ENCODE peak calls at places on chromosomes 4 and X, in four cellular contexts. N is cardiac muscle cell; T is CD8-positive, alpha-beta T cell; Z is upper lobe of left lung. Y is an unnamed sample.

GRCh38 chr4:36187723-36188333 is 56.5 kb downstream of the ARAP2 start:
- DNase-seq in N (peak; percentile 29), T (no peak), Z (no peak), Y (no peak)

GRCh38 chr4:69640289-69640688 is 847 bp upstream of the UGT2A2 start:
- DNase-seq in T (no peak), Z (no peak), N (no peak), Y (no peak)

GRCh38 chr4:100208459-100208858 is 18.2 kb upstream of the DDIT4L start:
- DNase-seq in T (no peak), N (no peak), Z (no peak), Y (no peak)

GRCh38 chr4:107896158-107896645 is 35.1 kb upstream of the CYP2U1 start:
- DNase-seq in N (no peak), Z (no peak), T (no peak), Y (no peak)

GRCh38 chrX:24113161-24113560 is 36.4 kb upstream of the ZFX start:
- DNase-seq in N (no peak), Z (no peak), T (no peak), Y (no peak)

GRCh38 chrX:46444011-46444410 is 101.2 kb downstream of the ZNF674 start:
- DNase-seq in N (peak; percentile 5), Z (no peak), T (no peak), Y (no peak)

GRCh38 chr4:159042097-159042605 is 60.7 kb upstream of the RAPGEF2 start:
- DNase-seq in T (no peak), N (peak; percentile 64), Z (no peak), Y (no peak)

GRCh38 chrX:46727445-46727844 is 31.5 kb downstream of the SLC9A7 start:
- DNase-seq in Z (no peak), N (no peak), T (no peak), Y (no peak)

GRCh38 chrX:41024755-41025154 is 60.5 kb upstream of the USP9X start:
- DNase-seq in T (no peak), N (no peak), Z (no peak), Y (no peak)

GRCh38 chr4:134668237-134668636 is 466.6 kb upstream of the PABPC4L start:
- DNase-seq in T (no peak), Z (no peak), N (no peak), Y (no peak)

GRCh38 chr4:131609039-131609438 is 1540.1 kb upstream of the PCDH10 start:
- DNase-seq in N (no peak), T (no peak), Z (no peak), Y (no peak)

GRCh38 chrX:134761788-134762187 is 103.5 kb upstream of the PLAC1 start:
- DNase-seq in T (no peak), Z (no peak), N (peak; percentile 29), Y (no peak)

GRCh38 chrX:108399427-108400165 is 38.6 kb downstream of the COL4A6 start:
- DNase-seq in Z (no peak), N (no peak), T (no peak), Y (no peak)

GRCh38 chr4:155704841-155705404 is 38.3 kb downstream of the GUCY1A1 start:
- DNase-seq in T (no peak), N (no peak), Z (no peak), Y (no peak)

GRCh38 chr4:137610960-137611359 is 78.7 kb upstream of the PCDH18 start:
- DNase-seq in N (peak; percentile 33), T (no peak), Z (no peak), Y (no peak)

GRCh38 chr4:87589531-87589930 is 18.8 kb upstream of the DSPP start:
- DNase-seq in N (no peak), T (no peak), Z (no peak), Y (no peak)

GRCh38 chrX:131746491-131746968 is 202.7 kb downstream of the OR13H1 start:
- DNase-seq in Z (no peak), N (no peak), T (no peak), Y (no peak)

GRCh38 chr4:40316782-40317635 is 18.1 kb upstream of the CHRNA9 start:
- DNase-seq in T (peak; percentile 67), Z (no peak), N (peak; percentile 73), Y (no peak)

GRCh38 chr4:7052923-7053715 is 9.9 kb downstream of the TADA2B start:
- DNase-seq in N (no peak), Z (no peak), T (no peak), Y (no peak)

GRCh38 chrX:143754183-143754582 is 33.6 kb upstream of the SPANXN2 start:
- DNase-seq in Z (no peak), T (no peak), N (no peak), Y (no peak)

GRCh38 chr4:170849969-170850368 is 760.2 kb upstream of the AADAT start:
- DNase-seq in T (no peak), N (no peak), Z (no peak), Y (no peak)

GRCh38 chrX:78199851-78200250 is 60.4 kb upstream of the TAF9B start:
- DNase-seq in Z (no peak), N (peak; percentile 3), T (no peak), Y (no peak)

GRCh38 chr4:23290656-23291055 is 597.9 kb downstream of the GBA3 start:
- DNase-seq in Z (no peak), N (no peak), T (no peak), Y (no peak)

GRCh38 chr4:137597751-137598493 is 65.6 kb upstream of the PCDH18 start:
- DNase-seq in N (no peak), Z (no peak), T (no peak), Y (no peak)

GRCh38 chrX:150348365-150348764 is 14.8 kb upstream of the MAMLD1 start:
- DNase-seq in Z (no peak), N (no peak), T (no peak), Y (no peak)

GRCh38 chrX:112654871-112655270 is 24.9 kb downstream of the LHFPL1 start:
- DNase-seq in T (no peak), N (no peak), Z (no peak), Y (no peak)

GRCh38 chrX:11239230-11239629 is 54.0 kb upstream of the AMELX start:
- DNase-seq in N (no peak), Z (no peak), T (no peak), Y (no peak)

GRCh38 chr4:176841730-176842129 is 49.0 kb upstream of the VEGFC start:
- DNase-seq in Z (no peak), N (no peak), T (no peak), Y (no peak)

GRCh38 chr4:98864560-98864959 is 64.4 kb downstream of the EIF4E start:
- DNase-seq in T (no peak), Z (no peak), N (no peak), Y (no peak)

GRCh38 chr4:139555705-139556070 is 331 bp downstream of the SETD7 start:
- DNase-seq in N (peak; percentile 42), T (no peak), Z (peak; percentile 92), Y (no peak)

GRCh38 chr4:125735107-125735506 is 420.4 kb downstream of the FAT4 start:
- DNase-seq in Z (no peak), N (peak; percentile 76), T (no peak), Y (no peak)

GRCh38 chrX:138378876-138379275 is 332.6 kb downstream of the FGF13 start:
- DNase-seq in N (no peak), T (no peak), Z (no peak), Y (no peak)

GRCh38 chrX:119206203-119206602 is 29.9 kb upstream of the PGRMC1 start:
- DNase-seq in N (no peak), T (no peak), Z (no peak), Y (no peak)

GRCh38 chrX:112636288-112636687 is 43.5 kb downstream of the LHFPL1 start:
- DNase-seq in T (no peak), N (no peak), Z (no peak), Y (no peak)

GRCh38 chrX:83630662-83631061 is 122.6 kb downstream of the POU3F4 start:
- DNase-seq in Z (peak; percentile 11), T (no peak), N (no peak), Y (no peak)

DNA sequence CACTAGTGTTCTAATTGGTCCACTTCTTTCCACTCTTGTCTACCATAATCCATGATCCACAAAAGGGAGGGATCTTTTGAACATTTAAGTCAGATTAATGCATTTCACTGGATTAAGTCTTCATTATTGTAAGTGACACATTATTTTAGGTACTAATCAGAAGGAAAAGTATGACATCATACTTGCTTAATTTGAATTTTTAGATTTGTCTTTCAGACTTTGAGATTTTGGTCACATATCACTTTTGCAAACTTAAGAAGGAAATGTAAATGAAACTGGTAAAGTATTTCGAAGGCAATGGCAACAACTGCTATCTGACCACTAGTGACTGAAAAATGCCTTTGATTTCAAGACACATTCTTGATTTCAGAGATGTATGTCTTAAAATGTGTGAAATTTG is 5.2 kb downstream of the MMRN1 start:
- DNase-seq in N (no peak), T (no peak), Z (no peak), Y (no peak)
- TF ChIP-seq CTCF in N (no peak), T (no peak), Z (no peak), Y (no peak)

GRCh38 chrX:71556026-71556425 is 22.2 kb upstream of the GCNA start:
- DNase-seq in Z (no peak), N (no peak), T (no peak), Y (no peak)

GRCh38 chrX:71563921-71564320 is 14.3 kb upstream of the GCNA start:
- DNase-seq in Z (no peak), N (no peak), T (no peak), Y (no peak)

DNA sequence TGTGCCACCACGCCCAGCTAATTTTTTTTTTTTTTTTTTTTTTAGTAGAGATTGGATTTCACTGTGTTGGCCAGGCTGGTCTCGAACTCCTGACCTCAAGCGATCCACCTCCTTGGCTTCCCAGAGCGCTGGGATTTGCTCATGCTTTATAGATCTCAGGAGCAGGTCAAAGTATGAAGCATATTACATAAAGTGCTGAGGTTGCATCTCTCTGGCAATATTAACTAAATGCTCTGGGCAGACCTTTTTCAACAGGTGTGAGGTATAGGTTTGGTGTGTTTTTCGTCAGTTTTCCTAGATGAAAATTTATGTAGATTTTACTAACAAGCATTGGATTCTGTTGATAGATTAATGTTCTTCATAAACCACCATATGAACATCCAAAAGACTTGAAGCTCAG is 19.3 kb upstream of the GCNA start:
- DNase-seq in Z (no peak), N (no peak), T (no peak), Y (no peak)
- H3K9me3 ChIP-seq in Z (no peaks in the 10 kb centered on the region), N (no peaks in the 10 kb centered on the region), T (no peaks in the 10 kb centered on the region), Y (no peaks in the 10 kb centered on the region)

GRCh38 chr4:169309326-169309967 is 38.7 kb upstream of the SH3RF1 start:
- DNase-seq in Z (no peak), N (no peak), T (no peak), Y (no peak)

GRCh38 chr4:169313732-169314131 is 43.0 kb upstream of the SH3RF1 start:
- DNase-seq in N (no peak), Z (no peak), T (no peak), Y (no peak)

GRCh38 chr4:169314906-169315305 is 44.1 kb upstream of the SH3RF1 start:
- DNase-seq in N (peak; percentile 58), Z (no peak), T (no peak), Y (no peak)

GRCh38 chr4:169312690-169313422 is 42.1 kb upstream of the SH3RF1 start:
- DNase-seq in Z (no peak), T (no peak), N (no peak), Y (no peak)

GRCh38 chr4:169311643-169312365 is 41.0 kb upstream of the SH3RF1 start:
- DNase-seq in T (no peak), N (peak; percentile 78), Z (no peak), Y (no peak)
- H3K4me1 ChIP-seq in T (no peaks in the 10 kb centered on the region), N (peaks cover 24% of the 10 kb centered on the region), Z (no peaks in the 10 kb centered on the region), Y (peaks cover 11% of the 10 kb centered on the region)

GRCh38 chrX:133171962-133172708 is 46.0 kb downstream of the TFDP3 start:
- DNase-seq in Z (no peak), N (peak; percentile 41), T (no peak), Y (no peak)
- TF ChIP-seq CTCF in Z (peak; percentile 14), N (peak; percentile 18), T (no peak), Y (no peak)

GRCh38 chr4:176995-177394 is 52.7 kb downstream of the ZNF718 start:
- DNase-seq in Z (no peak), N (no peak), T (no peak), Y (no peak)

GRCh38 chr4:173666-174314 is 49.5 kb downstream of the ZNF718 start:
- DNase-seq in N (no peak), Z (no peak), T (no peak), Y (no peak)

GRCh38 chr4:175986-176385 is 51.7 kb downstream of the ZNF718 start:
- DNase-seq in N (no peak), Z (no peak), T (no peak), Y (no peak)
- H3K9me3 ChIP-seq in N (peaks cover 5% of the 10 kb centered on the region), Z (peaks cover 96% of the 10 kb centered on the region), T (peaks cover 49% of the 10 kb centered on the region), Y (peaks cover 64% of the 10 kb centered on the region)

Y was measured in vagina.